ENCODE peak calls at places on chromosomes 16 and 17, in four cellular contexts. D, Q, W and Y are unnamed samples.
A peak's percentile ranks its signal among the peaks of the same experiment; 100 is the strongest.

GRCh38 chr17:36722121-36722902 is 120.9 kb downstream of the MRM1 start:
- DNase-seq in D (peak; percentile 44), Q (peak; percentile 71), W (no peak), Y (no peak)

GRCh38 chr16:10992797-10993196 is 48.4 kb downstream of the CLEC16A start:
- DNase-seq in Q (no peak), D (peak; percentile 92), W (no peak), Y (no peak)

GRCh38 chr16:84535851-84536250 is 31.4 kb upstream of the MEAK7 start:
- DNase-seq in W (no peak), Q (no peak), D (no peak), Y (no peak)

GRCh38 chr16:53504161-53504663 is 1.2 kb upstream of the AKTIP start:
- DNase-seq in Q (no peak), W (no peak), D (no peak), Y (peak; percentile 23)

GRCh38 chr16:50568187-50568830 is 20.1 kb downstream of the NKD1 start:
- DNase-seq in W (no peak), D (no peak), Q (no peak), Y (no peak)

GRCh38 chr17:79125503-79125902 is 50.9 kb downstream of the ENGASE start:
- DNase-seq in W (no peak), D (no peak), Q (no peak), Y (no peak)

GRCh38 chr17:42865638-42866094 is 14.7 kb downstream of the AOC3 start:
- DNase-seq in W (no peak), Q (no peak), D (no peak), Y (no peak)

GRCh38 chr16:2671741-2672140 is 10.6 kb upstream of the KCTD5 start:
- DNase-seq in D (no peak), Q (no peak), W (no peak), Y (no peak)

GRCh38 chr17:50213026-50214015 is 11.9 kb upstream of the COL1A1 start:
- DNase-seq in D (peak; percentile 77), Q (no peak), W (no peak), Y (no peak)

GRCh38 chr17:38815576-38816193 is 9.4 kb downstream of the CWC25 start:
- DNase-seq in D (peak; percentile 64), Q (no peak), W (no peak), Y (peak; percentile 44)

GRCh38 chr17:58006563-58006923 is 503 bp downstream of the SRSF1 start:
- DNase-seq in D (peak; percentile 83), Q (no peak), W (no peak), Y (peak; percentile 71)

GRCh38 chr16:89294486-89294885 is 77.0 kb downstream of the ZNF778 start:
- DNase-seq in W (no peak), D (no peak), Q (no peak), Y (no peak)

GRCh38 chr17:73586153-73586906 is 57.9 kb downstream of the SDK2 start:
- DNase-seq in D (no peak), W (no peak), Q (no peak), Y (peak; percentile 85)

GRCh38 chr17:1896243-1897163 is 66.7 kb downstream of the RPA1 start:
- DNase-seq in W (no peak), D (no peak), Q (no peak), Y (no peak)

GRCh38 chr16:85227924-85228462 is 115.7 kb upstream of the CIBAR2 start:
- DNase-seq in D (peak; percentile 90), W (no peak), Q (no peak), Y (no peak)

GRCh38 chr16:22006636-22007035 is 1.3 kb upstream of the MOSMO start:
- DNase-seq in Q (no peak), D (no peak), W (no peak), Y (no peak)

GRCh38 chr16:68351991-68352431 is 41.2 kb downstream of the PRMT7 start:
- DNase-seq in W (no peak), D (no peak), Q (no peak), Y (no peak)

GRCh38 chr16:77434365-77435239 is at the start of gene ADAMTS18:
- DNase-seq in W (no peak), Q (peak; percentile 30), D (no peak), Y (no peak)

GRCh38 chr16:55323637-55324490 is at the start of gene IRX6:
- DNase-seq in W (peak; percentile 82), D (no peak), Q (peak; percentile 67), Y (no peak)

GRCh38 chr17:2062571-2063183 is 7.8 kb downstream of the HIC1 start:
- DNase-seq in D (peak; percentile 73), W (no peak), Q (no peak), Y (no peak)

GRCh38 chr17:82614095-82614631 is 34.1 kb downstream of the WDR45B start:
- DNase-seq in D (no peak), Q (no peak), W (no peak), Y (no peak)

GRCh38 chr16:67552476-67552875 is 9.8 kb upstream of the CTCF start:
- DNase-seq in W (no peak), Q (no peak), D (no peak), Y (no peak)

GRCh38 chr16:28261916-28262315 is 30.4 kb upstream of the SBK1 start:
- DNase-seq in D (no peak), Q (no peak), W (no peak), Y (no peak)

GRCh38 chr16:87809150-87809902 is 43.5 kb upstream of the KLHDC4 start:
- DNase-seq in Q (no peak), W (no peak), D (no peak), Y (no peak)

GRCh38 chr16:75424096-75424762 is 9.1 kb downstream of the CFDP1 start:
- DNase-seq in Q (no peak), W (no peak), D (no peak), Y (no peak)

GRCh38 chr17:38745545-38745944 is 2.6 kb downstream of the PCGF2 start:
- DNase-seq in D (no peak), W (no peak), Q (no peak), Y (no peak)

GRCh38 chr17:64008346-64008745 is 10.2 kb downstream of the PRR29 start:
- DNase-seq in D (no peak), W (no peak), Q (no peak), Y (no peak)

GRCh38 chr16:55605756-55606155 is 39.3 kb downstream of the CAPNS2 start:
- DNase-seq in D (no peak), W (no peak), Q (no peak), Y (no peak)

GRCh38 chr17:60439501-60439900 is 17.2 kb downstream of the CHCT1 start:
- DNase-seq in Q (no peak), W (no peak), D (peak; percentile 42), Y (peak; percentile 15)

GRCh38 chr17:60435244-60436170 is 13.2 kb downstream of the CHCT1 start:
- DNase-seq in W (no peak), D (peak; percentile 85), Q (peak; percentile 77), Y (peak; percentile 67)
- H2BK12ac ChIP-seq in W (peak overlapping the region; percentile 1), D (no peak overlapping the region), Q (no peak overlapping the region), Y (no peak overlapping the region)

GRCh38 chr17:32567086-32567485 is 80.3 kb downstream of the CDK5R1 start:
- DNase-seq in Q (no peak), W (no peak), D (no peak), Y (no peak)

GRCh38 chr17:32569171-32570080 is 82.6 kb downstream of the CDK5R1 start:
- DNase-seq in W (no peak), Q (no peak), D (peak; percentile 15), Y (peak; percentile 23)

GRCh38 chr17:32567511-32567910 is 80.7 kb downstream of the CDK5R1 start:
- DNase-seq in W (no peak), Q (no peak), D (no peak), Y (no peak)

GRCh38 chr17:32568673-32569072 is 81.9 kb downstream of the CDK5R1 start:
- DNase-seq in Q (no peak), W (no peak), D (no peak), Y (no peak)

DNA sequence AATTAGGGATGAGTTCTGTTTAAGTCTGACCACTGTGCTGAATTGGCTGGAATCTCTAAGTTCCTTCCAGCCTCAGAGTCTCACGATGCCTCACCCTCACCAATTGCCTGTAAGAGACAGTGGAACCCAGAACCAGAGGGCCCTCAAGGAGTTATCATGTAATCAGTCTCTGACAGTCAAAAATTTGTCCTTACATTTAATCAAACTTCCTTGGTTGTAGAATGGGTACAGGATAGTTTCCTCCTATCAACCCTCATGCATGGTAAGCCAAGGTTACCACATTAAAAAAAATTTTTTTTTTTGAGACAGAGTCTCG is 83.2 kb downstream of the CDK5R1 start:
- DNase-seq in W (no peak), Q (no peak), D (no peak), Y (no peak)
- H3K4me3 ChIP-seq in W (no peak overlapping the region), Q (no peak overlapping the region), D (no peak overlapping the region), Y (no peak overlapping the region)

GRCh38 chr17:28888832-28889231 is 8.7 kb downstream of the FLOT2 start:
- DNase-seq in Q (no peak), W (no peak), D (no peak), Y (no peak)

GRCh38 chr17:28885951-28886350 is 11.6 kb downstream of the FLOT2 start:
- DNase-seq in Q (no peak), D (no peak), W (no peak), Y (no peak)

GRCh38 chr17:28885363-28885762 is 12.2 kb downstream of the FLOT2 start:
- DNase-seq in W (no peak), Q (no peak), D (no peak), Y (no peak)

GRCh38 chr17:28889996-28890395 is 7.5 kb downstream of the FLOT2 start:
- DNase-seq in D (no peak), Q (no peak), W (no peak), Y (no peak)

DNA sequence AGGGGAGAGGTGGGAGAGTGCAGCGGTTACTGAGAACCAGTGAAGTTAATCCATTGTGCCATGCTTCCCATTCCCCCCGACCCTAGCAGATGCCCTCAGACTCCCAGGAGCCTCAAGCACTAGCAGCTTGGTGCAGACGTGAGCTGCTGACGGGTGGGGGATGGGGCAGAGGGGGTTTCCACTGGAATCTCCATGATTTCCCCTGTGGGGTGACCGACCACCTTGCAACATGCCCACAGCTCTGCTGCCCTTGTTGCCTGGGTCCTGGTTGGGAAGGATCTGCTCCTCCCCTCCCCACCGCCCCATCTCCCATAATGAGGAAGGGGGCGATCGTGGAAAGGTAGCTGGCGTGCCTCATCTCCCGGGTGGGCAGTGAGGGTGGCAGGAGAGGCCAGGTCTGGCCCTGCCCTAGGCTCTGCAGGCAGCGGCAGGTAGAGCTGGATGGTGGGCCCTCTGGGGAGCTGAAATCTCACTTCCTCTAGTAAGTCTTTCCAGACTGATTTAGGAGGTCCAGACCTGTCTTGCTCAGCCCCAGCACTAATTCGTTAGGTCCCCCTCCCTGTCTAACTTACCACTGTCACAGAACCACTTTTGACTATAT is 9.6 kb downstream of the FLOT2 start:
- DNase-seq in Q (no peak), W (no peak), D (no peak), Y (no peak)
- H2BK12ac ChIP-seq in Q (no peak overlapping the region), W (no peak overlapping the region), D (no peak overlapping the region), Y (no peak overlapping the region)

GRCh38 chr17:8110456-8110804 is 7.9 kb downstream of the ALOXE3 start:
- DNase-seq in Q (no peak), D (no peak), W (no peak), Y (no peak)
- H3K4me3 ChIP-seq in Q (no peak overlapping the region), D (no peak overlapping the region), W (peak overlapping the region; percentile 67), Y (no peak overlapping the region)

GRCh38 chr16:64440421-64440831 is 681.4 kb downstream of the CDH11 start:
- DNase-seq in W (no peak), D (peak; percentile 99), Q (no peak), Y (no peak)
- H2BK12ac ChIP-seq in W (no peak overlapping the region), D (no peak overlapping the region), Q (no peak overlapping the region), Y (no peak overlapping the region)

GRCh38 chr17:45813051-45813731 is 29.1 kb downstream of the CRHR1 start:
- DNase-seq in Q (peak; percentile 75), D (peak; percentile 8), W (peak; percentile 43), Y (no peak)
- H3K4me3 ChIP-seq in Q (no peak overlapping the region), D (no peak overlapping the region), W (no peak overlapping the region), Y (no peak overlapping the region)